ENCODE peak calls at places on chromosome 4, in five cellular contexts. One of them, this sample, is unnamed.

GRCh38 chr4:168893205-168893604 is 116.8 kb downstream of the CBR4 start:
- DNase-seq in left colon: no peak
- DNase-seq in AG10803: no peak
- DNase-seq in NCI-H2029: no peak
- DNase-seq in glomerular endothelial cell: no peak
- DNase-seq in this sample: no peak

GRCh38 chr4:118991686-118992085 is 103.0 kb downstream of the SYNPO2 start:
- DNase-seq in left colon: no peak
- DNase-seq in AG10803: no peak
- DNase-seq in NCI-H2029: no peak
- DNase-seq in glomerular endothelial cell: no peak
- DNase-seq in this sample: no peak

GRCh38 chr4:38266616-38267015 is 306.4 kb downstream of the PTTG2 start:
- DNase-seq in left colon: no peak
- DNase-seq in AG10803: peak; percentile 46
- DNase-seq in NCI-H2029: peak; percentile 26
- DNase-seq in glomerular endothelial cell: no peak
- DNase-seq in this sample: no peak

GRCh38 chr4:93908778-93909177 is 80.2 kb downstream of the ATOH1 start:
- DNase-seq in left colon: no peak
- DNase-seq in AG10803: no peak
- DNase-seq in NCI-H2029: no peak
- DNase-seq in glomerular endothelial cell: no peak
- DNase-seq in this sample: no peak

GRCh38 chr4:165027762-165028402 is 3.9 kb upstream of the TRIM60 start:
- DNase-seq in left colon: no peak
- DNase-seq in AG10803: no peak
- DNase-seq in NCI-H2029: no peak
- DNase-seq in glomerular endothelial cell: no peak
- DNase-seq in this sample: peak; percentile 53

GRCh38 chr4:108384544-108384943 is 215.8 kb upstream of the LEF1 start:
- DNase-seq in left colon: no peak
- DNase-seq in AG10803: no peak
- DNase-seq in NCI-H2029: no peak
- DNase-seq in glomerular endothelial cell: no peak
- DNase-seq in this sample: no peak

GRCh38 chr4:6493668-6494304 is 21.4 kb upstream of the PPP2R2C start:
- DNase-seq in left colon: peak; percentile 27
- DNase-seq in AG10803: peak; percentile 12
- DNase-seq in NCI-H2029: no peak
- DNase-seq in glomerular endothelial cell: no peak
- DNase-seq in this sample: no peak

GRCh38 chr4:6352031-6352763 is 82.5 kb downstream of the WFS1 start:
- DNase-seq in left colon: no peak
- DNase-seq in AG10803: no peak
- DNase-seq in NCI-H2029: no peak
- DNase-seq in glomerular endothelial cell: no peak
- DNase-seq in this sample: no peak

GRCh38 chr4:175451238-175451965 is 360.7 kb downstream of the GPM6A start:
- DNase-seq in left colon: no peak
- DNase-seq in AG10803: no peak
- DNase-seq in NCI-H2029: no peak
- DNase-seq in glomerular endothelial cell: no peak
- DNase-seq in this sample: no peak

GRCh38 chr4:138789796-138790195 is 225.8 kb upstream of the NOCT start:
- DNase-seq in left colon: no peak
- DNase-seq in AG10803: no peak
- DNase-seq in NCI-H2029: no peak
- DNase-seq in glomerular endothelial cell: no peak
- DNase-seq in this sample: no peak

GRCh38 chr4:113179091-113179490 is 129.6 kb downstream of the ANK2 start:
- DNase-seq in left colon: no peak
- DNase-seq in AG10803: peak; percentile 9
- DNase-seq in NCI-H2029: no peak
- DNase-seq in glomerular endothelial cell: no peak
- DNase-seq in this sample: no peak

GRCh38 chr4:128302775-128303174 is 15.2 kb upstream of the PGRMC2 start:
- DNase-seq in left colon: no peak
- DNase-seq in AG10803: peak; percentile 66
- DNase-seq in NCI-H2029: no peak
- DNase-seq in glomerular endothelial cell: no peak
- DNase-seq in this sample: no peak

GRCh38 chr4:95551653-95552052 is 2.9 kb upstream of the UNC5C start:
- DNase-seq in left colon: no peak
- DNase-seq in AG10803: no peak
- DNase-seq in NCI-H2029: no peak
- DNase-seq in glomerular endothelial cell: no peak
- DNase-seq in this sample: no peak

GRCh38 chr4:114383721-114384120 is 214.9 kb upstream of the UGT8 start:
- DNase-seq in left colon: no peak
- DNase-seq in AG10803: peak; percentile 88
- DNase-seq in NCI-H2029: no peak
- DNase-seq in glomerular endothelial cell: no peak
- DNase-seq in this sample: no peak

GRCh38 chr4:168623011-168623410 is 126.2 kb downstream of the PALLD start:
- DNase-seq in left colon: no peak
- DNase-seq in AG10803: no peak
- DNase-seq in NCI-H2029: no peak
- DNase-seq in glomerular endothelial cell: no peak
- DNase-seq in this sample: no peak

GRCh38 chr4:8315343-8316250 is 46.0 kb downstream of the HTRA3 start:
- DNase-seq in left colon: peak; percentile 23
- DNase-seq in AG10803: peak; percentile 79
- DNase-seq in NCI-H2029: peak; percentile 75
- DNase-seq in glomerular endothelial cell: peak; percentile 29
- DNase-seq in this sample: peak; percentile 20

GRCh38 chr4:24988776-24989175 is 42.0 kb downstream of the LGI2 start:
- DNase-seq in left colon: no peak
- DNase-seq in AG10803: peak; percentile 58
- DNase-seq in NCI-H2029: peak; percentile 18
- DNase-seq in glomerular endothelial cell: peak; percentile 58
- DNase-seq in this sample: peak; percentile 48

GRCh38 chr4:124468360-124468759 is 244.2 kb downstream of the ANKRD50 start:
- DNase-seq in left colon: no peak
- DNase-seq in AG10803: no peak
- DNase-seq in NCI-H2029: no peak
- DNase-seq in glomerular endothelial cell: no peak
- DNase-seq in this sample: no peak